ENCODE peak calls at places on chromosome 10, in nine cellular contexts. F is PC-9, S is tibial artery, N is AG10803, A is GM06990, Z is epithelial cell of esophagus, K is left ventricle myocardium inferior, E is GM12865, P is cardiac fibroblast. Y is an unnamed sample.

GRCh38 chr10:69262249-69262864 is 15.9 kb upstream of the HK1 start:
- DNase-seq in F (no peak), N (no peak), Z (no peak), A (no peak), K (no peak), E (peak; percentile 16), P (no peak), S (no peak), Y (no peak)

GRCh38 chr10:7412482-7413251 is 1.8 kb upstream of the SFMBT2 start:
- DNase-seq in F (no peak), N (no peak), S (no peak), A (peak; percentile 33), Z (no peak), P (no peak), K (peak; percentile 45), E (peak; percentile 42), Y (no peak)

GRCh38 chr10:46516660-46517416 is 39.6 kb downstream of the GPRIN2 start:
- DNase-seq in E (no peak), S (peak; percentile 19), A (no peak), Z (peak; percentile 82), P (peak; percentile 89), N (peak; percentile 92), F (peak; percentile 41), K (no peak), Y (peak; percentile 76)

GRCh38 chr10:3813267-3813666 is 28.3 kb upstream of the KLF6 start:
- DNase-seq in S (no peak), N (peak; percentile 28), K (no peak), F (no peak), A (no peak), E (no peak), P (no peak), Z (peak; percentile 36), Y (no peak)

GRCh38 chr10:70348228-70348850 is 34.1 kb downstream of the LRRC20 start:
- DNase-seq in K (no peak), A (no peak), Z (peak; percentile 47), S (no peak), N (peak; percentile 13), F (peak; percentile 42), P (peak; percentile 56), E (peak; percentile 57), Y (peak; percentile 35)

GRCh38 chr10:76736848-76737495 is 900.6 kb downstream of the KCNMA1 start:
- DNase-seq in F (no peak), K (no peak), S (no peak), E (no peak), Z (peak; percentile 29), A (no peak), P (no peak), N (peak; percentile 18), Y (no peak)

GRCh38 chr10:18359839-18360238 is 219.6 kb downstream of the CACNB2 start:
- DNase-seq in A (no peak), E (no peak), S (no peak), K (no peak), N (no peak), Z (no peak), F (no peak), P (no peak), Y (no peak)

GRCh38 chr10:38118072-38118807 is 24.1 kb downstream of the ZNF37A start:
- DNase-seq in K (no peak), S (no peak), N (peak; percentile 17), Z (peak; percentile 26), E (peak; percentile 14), F (no peak), A (no peak), P (peak; percentile 15), Y (peak; percentile 39)

GRCh38 chr10:10361486-10361885 is 656.2 kb upstream of the CELF2 start:
- DNase-seq in A (no peak), K (no peak), F (no peak), E (no peak), S (no peak), Z (no peak), P (no peak), N (no peak), Y (no peak)

GRCh38 chr10:5071411-5072198 is 22.6 kb upstream of the AKR1C3 start:
- DNase-seq in E (no peak), P (peak; percentile 100), N (peak; percentile 97), Z (peak; percentile 92), F (peak; percentile 74), S (peak; percentile 86), A (no peak), K (peak; percentile 47), Y (peak; percentile 53)

GRCh38 chr10:129918836-129919235 is 45.2 kb downstream of the EBF3 start:
- DNase-seq in A (no peak), S (no peak), P (no peak), Z (no peak), F (no peak), N (no peak), K (peak; percentile 3), E (no peak), Y (no peak)

GRCh38 chr10:27513451-27514191 is 9.5 kb downstream of the RAB18 start:
- DNase-seq in S (no peak), N (peak; percentile 86), K (no peak), E (no peak), A (no peak), F (no peak), P (peak; percentile 44), Z (peak; percentile 90), Y (peak; percentile 75)

GRCh38 chr10:50281210-50281966 is 30.1 kb upstream of the ASAH2 start:
- DNase-seq in S (no peak), E (no peak), P (no peak), K (no peak), A (no peak), F (no peak), Z (no peak), N (no peak), Y (no peak)

GRCh38 chr10:17144757-17145156 is 15.1 kb upstream of the CUBN start:
- DNase-seq in K (no peak), S (no peak), F (no peak), E (peak; percentile 54), P (no peak), N (peak; percentile 22), A (peak; percentile 18), Z (peak; percentile 73), Y (peak; percentile 24)

GRCh38 chr10:77179015-77179695 is 458.5 kb downstream of the KCNMA1 start:
- DNase-seq in E (no peak), N (peak; percentile 91), K (no peak), F (peak; percentile 45), A (no peak), Z (peak; percentile 85), S (peak; percentile 75), P (peak; percentile 93), Y (peak; percentile 91)

GRCh38 chr10:94186722-94187121 is 176.0 kb downstream of the NOC3L start:
- DNase-seq in Z (no peak), E (no peak), K (no peak), P (no peak), F (no peak), N (no peak), A (no peak), S (no peak), Y (no peak)

GRCh38 chr10:94178475-94179251 is 184.1 kb downstream of the NOC3L start:
- DNase-seq in S (no peak), K (no peak), Z (no peak), P (peak; percentile 15), F (no peak), N (no peak), A (no peak), E (no peak), Y (no peak)

GRCh38 chr10:94180576-94180975 is 182.2 kb downstream of the NOC3L start:
- DNase-seq in S (no peak), K (no peak), E (no peak), Z (no peak), P (no peak), A (no peak), N (no peak), F (no peak), Y (no peak)

DNA sequence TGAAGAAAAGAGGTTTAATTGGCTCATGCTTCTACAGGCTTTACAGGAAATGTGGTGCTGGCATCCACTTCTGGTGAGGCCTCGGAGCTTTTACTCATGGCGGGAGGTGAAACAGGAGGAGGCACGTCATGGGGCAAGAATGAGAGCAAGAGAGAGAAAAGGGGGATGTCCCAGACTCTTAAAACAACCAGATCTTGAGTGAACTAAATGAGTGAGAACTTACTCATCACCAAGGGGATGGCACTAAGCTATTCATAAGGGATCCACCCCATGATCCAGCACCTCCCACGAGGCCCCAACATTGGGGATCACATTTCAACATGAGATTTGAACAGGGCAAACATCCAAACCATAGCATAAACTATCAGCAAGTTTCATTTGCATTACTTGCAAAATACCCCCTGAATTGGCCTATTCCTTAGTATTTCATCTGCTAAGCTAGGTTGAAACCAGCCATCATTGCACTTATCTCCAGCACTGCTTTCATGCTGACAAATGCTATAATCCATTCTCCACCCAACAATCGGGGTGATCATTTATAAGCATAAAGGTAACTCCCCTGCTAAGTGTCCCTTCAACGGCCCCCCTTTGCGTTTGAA is 179.0 kb downstream of the NOC3L start:
- DNase-seq in A (no peak), N (peak; percentile 87), Z (peak; percentile 97), S (no peak), K (no peak), E (peak; percentile 4), P (peak; percentile 86), F (peak; percentile 35), Y (peak; percentile 96)
- TF ChIP-seq CTCF in A (no peak), N (no peak), Z (no peak), S (no peak), K (no peak), E (no peak), P (no peak), F (no peak), Y (no peak)

DNA sequence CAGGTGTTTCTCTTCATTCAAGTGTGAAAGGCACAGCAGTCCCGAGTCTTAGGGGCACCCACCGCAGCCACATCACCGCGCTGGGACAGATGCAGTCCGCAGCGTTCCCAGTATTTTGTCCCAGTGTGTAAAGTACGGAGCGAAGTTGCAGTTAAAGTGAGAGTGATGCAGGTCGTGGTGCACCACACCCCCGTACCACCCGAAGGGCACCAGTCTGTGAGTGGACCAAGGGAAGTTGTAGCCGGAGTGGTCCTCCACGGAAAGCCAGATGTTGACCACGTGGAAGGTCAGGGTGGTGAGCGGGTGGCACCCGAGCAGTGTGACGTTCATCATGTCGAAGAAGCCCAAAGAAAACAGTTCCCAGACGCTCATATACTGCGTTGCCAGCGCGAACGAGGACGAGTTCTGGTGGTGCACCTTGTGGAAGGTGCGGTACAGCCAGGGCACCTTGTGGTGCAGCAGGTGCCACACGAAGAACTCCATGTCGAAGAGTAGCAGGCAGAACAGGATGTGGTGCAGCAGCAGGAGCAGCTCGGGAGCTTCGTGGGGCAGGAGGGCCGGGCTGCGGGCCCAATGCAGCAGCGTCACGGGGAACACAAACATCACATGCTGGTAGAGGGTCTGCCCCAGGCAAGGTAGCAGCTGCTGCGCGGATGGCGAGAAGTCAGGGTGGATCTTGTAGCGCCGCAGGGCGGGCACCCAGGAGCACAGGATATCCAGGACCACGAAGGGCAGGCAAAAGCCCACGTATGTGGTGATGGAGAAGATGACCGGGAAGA is 526 bp downstream of the CH25H start:
- DNase-seq in E (no peak), A (peak; percentile 34), S (no peak), K (peak; percentile 18), N (peak; percentile 56), Z (peak; percentile 8), F (no peak), P (peak; percentile 33), Y (no peak)
- H3K4me3 ChIP-seq in E (no peak overlapping the region), A (peak overlapping the region; percentile 30), S (peak overlapping the region; percentile 67), K (peak overlapping the region; percentile 63), N (peak overlapping the region; percentile 82), Z (peak overlapping the region; percentile 45), F (no peak overlapping the region), P (peak overlapping the region; percentile 60), Y (peak overlapping the region; percentile 39)

GRCh38 chr10:43075612-43076003 is 1.3 kb upstream of the RET start:
- DNase-seq in K (no peak), P (no peak), F (no peak), E (no peak), A (no peak), S (no peak), Z (peak; percentile 39), N (no peak), Y (no peak)
- TF ChIP-seq CTCF in K (peak; percentile 14), P (peak; percentile 12), F (no peak), E (peak; percentile 21), A (peak; percentile 51), S (no peak), Z (peak; percentile 38), N (no peak), Y (no peak)

GRCh38 chr10:112585960-112586359 is 138.9 kb downstream of the VTI1A start:
- DNase-seq in E (no peak), K (no peak), S (no peak), Z (no peak), F (no peak), A (no peak), N (peak; percentile 81), P (peak; percentile 35), Y (no peak)
- H3K4me3 ChIP-seq in E (no peak overlapping the region), K (no peak overlapping the region), S (no peak overlapping the region), Z (no peak overlapping the region), F (no peak overlapping the region), A (no peak overlapping the region), N (no peak overlapping the region), P (no peak overlapping the region), Y (no peak overlapping the region)